ENCODE peak calls at places on chromosomes 13 and 19, in four cellular contexts. X is neuronal stem cell, L is osteoblast, N is SK-N-SH. T is an unnamed sample. For H3K27me3, the result is how much of the 10 kb centered on the place peaks cover.

GRCh38 chr19:40054632-40055031 is 1.4 kb downstream of the ZNF780B start:
- DNase-seq in X (no peak), L (no peak), N (peak), T (no peak)

GRCh38 chr19:4375164-4375619 is 25.2 kb downstream of the SH3GL1 start:
- DNase-seq in X (no peak), L (peak), N (peak), T (no peak)

GRCh38 chr13:111503905-111504695 is 183.7 kb downstream of the TEX29 start:
- DNase-seq in X (no peak), L (no peak), N (no peak), T (no peak)

GRCh38 chr13:108508263-108508662 is 121.1 kb upstream of the MYO16 start:
- DNase-seq in X (peak), L (no peak), N (peak), T (no peak)

GRCh38 chr13:44930907-44931676 is 58.2 kb downstream of the NUFIP1 start:
- DNase-seq in X (no peak), L (no peak), N (no peak), T (no peak)

GRCh38 chr19:16226184-16226591 is 28.5 kb downstream of the AP1M1 start:
- DNase-seq in X (no peak), L (peak), N (no peak), T (no peak)

GRCh38 chr13:110509971-110510786 is 51.3 kb downstream of the RAB20 start:
- DNase-seq in X (no peak), L (peak), N (no peak), T (no peak)

GRCh38 chr13:109274188-109274821 is 512.1 kb downstream of the IRS2 start:
- DNase-seq in X (peak), L (no peak), N (no peak), T (no peak)

GRCh38 chr19:46984077-46985010 is 35.3 kb upstream of the NPAS1 start:
- DNase-seq in X (no peak), L (peak), N (peak), T (no peak)

GRCh38 chr19:277581-278165 is 13.5 kb downstream of the PLPP2 start:
- DNase-seq in X (peak), L (peak), N (peak), T (no peak)

GRCh38 chr19:4295972-4296771 is 6.0 kb downstream of the TMIGD2 start:
- DNase-seq in X (no peak), L (peak), N (peak), T (no peak)

GRCh38 chr13:79477968-79478367 is 3.0 kb upstream of the NDFIP2 start:
- DNase-seq in X (no peak), L (no peak), N (no peak), T (no peak)

GRCh38 chr19:23822735-23823134 is 64.0 kb upstream of the ZNF681 start:
- DNase-seq in X (no peak), L (no peak), N (no peak), T (no peak)

GRCh38 chr19:14871619-14872230 is 14.2 kb downstream of the OR7A17 start:
- DNase-seq in X (no peak), L (no peak), N (peak), T (no peak)

GRCh38 chr13:93227906-93228801 is 1.5 kb downstream of the GPC6 start:
- DNase-seq in X (peak), L (peak), N (peak), T (no peak)

GRCh38 chr19:10270180-10270615 is 722 bp upstream of the ICAM1 start:
- DNase-seq in X (no peak), L (peak), N (peak), T (peak)

GRCh38 chr19:32691952-32692726 is 518 bp downstream of the NUDT19 start:
- DNase-seq in X (peak), L (peak), N (peak), T (peak)

GRCh38 chr13:52961196-52961845 is 67.3 kb upstream of the OLFM4 start:
- DNase-seq in X (peak), L (no peak), N (no peak), T (no peak)

GRCh38 chr13:96090240-96091101 is 564 bp downstream of the HS6ST3 start:
- DNase-seq in X (peak), L (peak), N (peak), T (no peak)

GRCh38 chr13:37069597-37070103 is 10.2 kb upstream of the SUPT20H start:
- DNase-seq in X (no peak), L (no peak), N (peak), T (no peak)

GRCh38 chr19:43664008-43664407 is 6.0 kb downstream of the PLAUR start:
- DNase-seq in X (no peak), L (no peak), N (no peak), T (peak)

GRCh38 chr19:48354332-48354992 is 9.3 kb downstream of the TMEM143 start:
- DNase-seq in X (no peak), L (no peak), N (no peak), T (no peak)

GRCh38 chr19:4713384-4713951 is 10.2 kb downstream of the DPP9 start:
- DNase-seq in X (no peak), L (peak), N (peak), T (no peak)

GRCh38 chr19:18144361-18144760 is 8.6 kb upstream of the PIK3R2 start:
- DNase-seq in X (no peak), L (no peak), N (no peak), T (no peak)

GRCh38 chr13:37143901-37144300 is 38.4 kb upstream of the CSNK1A1L start:
- DNase-seq in X (no peak), L (no peak), N (no peak), T (no peak)

GRCh38 chr13:31227063-31227462 is 27.3 kb downstream of the B3GLCT start:
- DNase-seq in X (no peak), L (no peak), N (no peak), T (no peak)

GRCh38 chr13:114268344-114269280 is 12.8 kb upstream of the UPF3A start:
- DNase-seq in X (no peak), L (peak), N (no peak), T (no peak)
- H3K27me3 ChIP-seq in X (under half), L (under half), N (under half), T (under half)

DNA sequence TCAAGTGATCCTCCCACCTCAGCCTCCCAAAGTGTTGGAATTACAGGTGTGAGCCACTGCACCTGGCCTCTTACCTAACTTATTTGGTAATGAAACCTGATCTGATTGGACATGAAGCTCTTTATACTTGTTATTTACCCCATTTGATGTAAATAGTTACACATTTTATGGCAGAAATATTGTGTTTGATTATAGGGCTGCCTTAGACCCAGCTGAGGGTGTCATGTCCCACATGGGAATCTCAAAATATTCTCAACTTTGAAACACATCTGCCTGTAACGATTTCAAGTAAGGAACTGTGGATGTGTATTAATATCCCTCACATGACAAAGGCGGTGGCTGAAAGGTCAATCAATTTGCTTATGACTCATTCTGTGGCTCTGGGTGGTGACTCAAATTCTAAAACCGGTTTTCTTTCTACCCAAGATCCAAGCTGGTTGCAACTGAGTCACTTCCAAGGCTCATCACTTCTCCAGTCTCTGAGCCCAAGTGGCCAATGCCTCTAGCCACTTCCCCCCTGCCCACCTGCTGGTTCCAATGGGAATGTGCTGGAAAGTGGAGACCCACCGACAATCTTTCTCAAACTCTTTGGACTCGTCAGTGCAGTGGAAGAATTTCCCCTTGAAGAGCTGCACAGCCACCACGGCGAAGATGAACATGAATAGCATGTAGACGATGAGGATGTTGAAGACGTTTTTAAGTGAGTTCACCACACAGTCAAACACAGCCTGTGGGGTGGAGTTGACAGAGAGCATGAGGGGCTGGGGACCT is 110.9 kb downstream of the IER2 start:
- DNase-seq in X (no peak), L (peak), N (no peak), T (no peak)
- H3K27ac ChIP-seq in X (no peak), L (peak), N (peak), T (no peak)

DNA sequence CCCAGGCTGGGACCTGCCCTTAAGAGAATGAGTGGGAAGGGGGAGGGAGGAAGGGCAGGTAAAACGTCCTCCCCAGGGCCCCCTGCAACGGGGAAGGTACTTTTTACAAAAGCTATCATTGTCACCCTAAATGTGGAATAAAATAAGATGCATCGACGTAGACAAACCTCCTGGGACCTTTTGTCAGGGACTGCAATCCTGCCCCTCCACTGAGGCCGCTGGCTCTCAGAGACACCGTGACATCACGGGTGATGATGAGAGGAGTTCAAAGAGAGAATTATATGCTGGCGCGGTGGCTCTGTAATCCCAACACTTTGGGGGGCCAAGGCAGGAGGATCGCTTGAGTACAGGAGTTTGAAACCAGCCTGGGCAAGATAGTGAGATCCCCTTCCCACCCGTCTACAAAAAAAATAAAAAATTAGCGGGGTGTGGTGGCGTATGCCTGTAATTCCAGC is 1.8 kb upstream of the MYBPC2 start:
- DNase-seq in X (no peak), L (peak), N (no peak), T (no peak)
- H3K4me3 ChIP-seq in X (no peak), L (peak), N (no peak), T (peak)

GRCh38 chr19:8336072-8336569 is 6.9 kb downstream of the KANK3 start:
- DNase-seq in X (no peak), L (no peak), N (no peak), T (no peak)
- H3K27me3 ChIP-seq in X (half or more), L (under half), N (under half), T (under half)

GRCh38 chr19:41427647-41428480 is 690 bp upstream of the B3GNT8 start:
- DNase-seq in X (no peak), L (peak), N (peak), T (peak)
- H3K27ac ChIP-seq in X (no peak), L (no peak), N (no peak), T (peak)

GRCh38 chr19:3039125-3039524 is 10.0 kb upstream of the TLE2 start:
- DNase-seq in X (no peak), L (no peak), N (no peak), T (no peak)

GRCh38 chr19:3041756-3042517 is 12.9 kb upstream of the TLE2 start:
- DNase-seq in X (no peak), L (peak), N (no peak), T (no peak)

GRCh38 chr19:3042545-3043267 is 13.6 kb upstream of the TLE2 start:
- DNase-seq in X (no peak), L (peak), N (no peak), T (no peak)

GRCh38 chr19:3039641-3040077 is 10.6 kb upstream of the TLE2 start:
- DNase-seq in X (no peak), L (no peak), N (no peak), T (no peak)

GRCh38 chr19:3041302-3041701 is 12.2 kb upstream of the TLE2 start:
- DNase-seq in X (no peak), L (peak), N (no peak), T (no peak)
- H3K4me3 ChIP-seq in X (no peak), L (no peak), N (no peak), T (no peak)

DNA sequence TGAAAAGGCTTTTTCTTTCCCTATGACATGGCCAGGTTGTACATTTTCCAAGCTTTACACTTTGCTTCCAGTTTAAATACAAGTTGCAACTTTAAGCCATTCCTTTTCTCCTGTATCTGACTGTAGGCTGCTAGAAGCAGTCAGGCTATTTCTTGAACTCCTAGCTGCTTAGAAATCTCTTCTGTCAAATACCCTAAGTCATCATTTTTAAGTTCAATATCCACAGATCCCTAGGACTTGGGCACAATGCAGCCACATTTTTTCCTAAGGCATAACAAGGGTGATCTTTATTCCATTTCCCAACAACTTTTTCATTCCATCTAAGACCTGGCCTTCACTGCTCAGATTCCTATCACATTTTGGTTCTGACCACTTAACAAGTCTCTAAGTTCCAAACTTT is 142.7 kb upstream of the TUBA3C start:
- DNase-seq in X (no peak), L (no peak), N (no peak), T (no peak)
- H3K27me3 ChIP-seq in X (under half), L (under half), N (under half), T (under half)

GRCh38 chr13:99322297-99323103 is 15.3 kb upstream of the GPR183 start:
- DNase-seq in X (no peak), L (peak), N (no peak), T (no peak)

GRCh38 chr13:99320693-99321481 is 13.7 kb upstream of the GPR183 start:
- DNase-seq in X (no peak), L (no peak), N (no peak), T (no peak)

GRCh38 chr13:99326012-99326411 is 18.8 kb upstream of the GPR183 start:
- DNase-seq in X (no peak), L (no peak), N (no peak), T (no peak)

GRCh38 chr13:99323488-99323887 is 16.3 kb upstream of the GPR183 start:
- DNase-seq in X (no peak), L (no peak), N (no peak), T (no peak)

GRCh38 chr13:99321709-99322108 is 14.5 kb upstream of the GPR183 start:
- DNase-seq in X (no peak), L (no peak), N (no peak), T (no peak)
- H3K27ac ChIP-seq in X (no peak), L (peak), N (peak), T (peak)

GRCh38 chr13:107210216-107211010 is 642.5 kb upstream of the ARGLU1 start:
- DNase-seq in X (no peak), L (no peak), N (no peak), T (no peak)
- H3K4me3 ChIP-seq in X (no peak), L (no peak), N (no peak), T (no peak)

GRCh38 chr13:51235186-51235585 is 13.0 kb downstream of the FAM124A start:
- DNase-seq in X (no peak), L (no peak), N (no peak), T (no peak)
- H3K27me3 ChIP-seq in X (under half), L (under half), N (under half), T (under half)

T was measured in CD8-positive, alpha-beta memory T cell.